ENCODE peak calls at places on chromosome 12, in five cellular contexts. P is adipocyte, E is IMR-90, Q is pancreas, Z is lower lobe of right lung. N is an unnamed sample.

GRCh38 chr12:115261249-115261648 is 577.3 kb upstream of the TBX3 start:
- DNase-seq in P (no peak), E (no peak), Q (no peak), Z (no peak), N (no peak)

GRCh38 chr12:99769581-99769980 is 122.0 kb downstream of the GARIN6 start:
- DNase-seq in P (no peak), E (no peak), Q (no peak), Z (no peak), N (no peak)

GRCh38 chr12:6224550-6224949 is 24.4 kb downstream of the CD9 start:
- DNase-seq in P (no peak), E (no peak), Q (no peak), Z (no peak), N (no peak)

GRCh38 chr12:53327435-53328042 is 6.1 kb upstream of the AAAS start:
- DNase-seq in P (peak; percentile 30), E (no peak), Q (no peak), Z (no peak), N (no peak)

GRCh38 chr12:104294845-104295674 is 8.5 kb upstream of the EID3 start:
- DNase-seq in P (peak; percentile 18), E (no peak), Q (no peak), Z (no peak), N (no peak)

GRCh38 chr12:4031703-4032291 is 158.6 kb upstream of the PARP11 start:
- DNase-seq in P (no peak), E (peak; percentile 20), Q (peak; percentile 68), Z (peak; percentile 60), N (peak; percentile 29)

GRCh38 chr12:25459541-25459951 is 93.5 kb downstream of the LMNTD1 start:
- DNase-seq in P (no peak), E (no peak), Q (no peak), Z (no peak), N (no peak)

GRCh38 chr12:67539946-67540345 is 108.6 kb upstream of the DYRK2 start:
- DNase-seq in P (no peak), E (no peak), Q (no peak), Z (no peak), N (no peak)

GRCh38 chr12:58920956-58921861 is 905 bp upstream of the LRIG3 start:
- DNase-seq in P (peak; percentile 11), E (no peak), Q (no peak), Z (no peak), N (peak; percentile 62)

GRCh38 chr12:25692115-25693035 is 139.3 kb upstream of the LMNTD1 start:
- DNase-seq in P (peak; percentile 72), E (no peak), Q (no peak), Z (no peak), N (no peak)

GRCh38 chr12:1911598-1912575 is 6.6 kb downstream of the CACNA2D4 start:
- DNase-seq in P (no peak), E (no peak), Q (no peak), Z (peak; percentile 26), N (peak; percentile 10)

GRCh38 chr12:14960548-14961465 is 594 bp downstream of the ARHGDIB start:
- DNase-seq in P (peak; percentile 17), E (peak; percentile 36), Q (peak; percentile 52), Z (no peak), N (no peak)

GRCh38 chr12:67650528-67651379 is 2.2 kb downstream of the DYRK2 start:
- DNase-seq in P (peak; percentile 44), E (no peak), Q (no peak), Z (no peak), N (peak; percentile 32)

GRCh38 chr12:113051759-113052158 is 4.8 kb upstream of the DTX1 start:
- DNase-seq in P (no peak), E (no peak), Q (no peak), Z (no peak), N (no peak)

GRCh38 chr12:111776836-111777344 is 10.2 kb downstream of the ALDH2 start:
- DNase-seq in P (no peak), E (peak; percentile 35), Q (no peak), Z (no peak), N (no peak)

GRCh38 chr12:83462419-83462818 is 775.7 kb downstream of the TMTC2 start:
- DNase-seq in P (no peak), E (no peak), Q (no peak), Z (no peak), N (no peak)

GRCh38 chr12:48336564-48336963 is 14.2 kb downstream of the ZNF641 start:
- DNase-seq in P (no peak), E (no peak), Q (no peak), Z (no peak), N (no peak)

GRCh38 chr12:122203301-122203967 is at the start of gene B3GNT4:
- DNase-seq in P (peak; percentile 76), E (peak; percentile 26), Q (peak; percentile 82), Z (peak; percentile 77), N (peak; percentile 83)

GRCh38 chr12:111529424-111530368 is 69.4 kb downstream of the ATXN2 start:
- DNase-seq in P (peak; percentile 80), E (peak; percentile 59), Q (peak; percentile 57), Z (no peak), N (peak; percentile 27)

GRCh38 chr12:77237896-77238295 is 172.5 kb upstream of the E2F7 start:
- DNase-seq in P (no peak), E (no peak), Q (no peak), Z (no peak), N (no peak)

GRCh38 chr12:69337325-69337724 is 10.9 kb upstream of the LYZ start:
- DNase-seq in P (no peak), E (no peak), Q (no peak), Z (no peak), N (no peak)

GRCh38 chr12:26768611-26769603 is 64.1 kb downstream of the ITPR2 start:
- DNase-seq in P (no peak), E (no peak), Q (no peak), Z (no peak), N (no peak)

GRCh38 chr12:6508087-6508486 is 14.2 kb downstream of the NCAPD2 start:
- DNase-seq in P (no peak), E (no peak), Q (no peak), Z (no peak), N (no peak)

GRCh38 chr12:57483466-57483865 is 3.8 kb upstream of the ARHGAP9 start:
- DNase-seq in P (peak; percentile 58), E (peak; percentile 69), Q (no peak), Z (no peak), N (no peak)

GRCh38 chr12:11976005-11976404 is 94.7 kb upstream of the BCL2L14 start:
- DNase-seq in P (no peak), E (no peak), Q (no peak), Z (no peak), N (no peak)

GRCh38 chr12:50099302-50100008 is 4.4 kb upstream of the GPD1 start:
- DNase-seq in P (peak; percentile 68), E (peak; percentile 42), Q (no peak), Z (no peak), N (no peak)

GRCh38 chr12:112557954-112558630 is 139.3 kb downstream of the PTPN11 start:
- DNase-seq in P (no peak), E (no peak), Q (no peak), Z (no peak), N (no peak)

GRCh38 chr12:96155181-96155580 is 39.0 kb upstream of the ELK3 start:
- DNase-seq in P (no peak), E (no peak), Q (no peak), Z (no peak), N (no peak)

DNA sequence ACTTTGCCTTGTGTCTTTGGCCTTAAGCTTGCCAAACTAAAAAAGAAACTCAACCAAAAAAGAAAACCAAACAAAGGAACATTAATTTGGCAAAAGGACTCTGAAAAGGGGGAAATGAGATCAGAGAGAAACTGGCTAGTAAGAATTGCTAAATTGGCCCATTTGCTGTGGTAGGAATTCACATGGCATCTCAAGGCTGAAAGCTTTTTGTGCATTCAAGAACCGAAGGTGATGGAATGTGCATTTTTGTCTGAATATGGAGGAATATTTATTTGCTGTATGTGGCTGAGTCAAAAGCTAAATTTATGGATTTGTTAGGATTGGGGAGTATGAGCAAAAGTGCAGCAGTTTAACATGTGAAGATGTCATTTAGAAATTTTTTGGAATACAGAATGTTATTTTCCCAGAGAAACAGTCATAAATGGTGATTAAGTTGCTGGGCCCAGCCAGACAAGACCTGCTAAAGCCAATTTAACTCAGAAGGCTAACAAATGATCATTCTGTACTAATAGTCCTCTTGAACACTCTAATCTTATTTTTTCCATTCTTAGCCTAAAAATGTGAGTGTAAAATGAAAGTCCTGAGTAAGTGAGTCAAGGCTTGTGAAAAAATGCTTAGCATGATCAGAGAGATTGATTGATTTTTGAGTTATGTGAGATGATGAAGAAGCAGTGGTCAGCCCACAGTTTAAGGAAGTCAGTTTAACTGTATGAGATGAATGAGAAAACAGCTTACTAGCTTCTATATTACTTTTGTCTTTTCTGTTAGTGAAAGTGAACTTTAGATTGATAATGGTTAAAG is 94.1 kb downstream of the ANO6 start:
- DNase-seq in P (peak; percentile 51), E (peak; percentile 64), Q (no peak), Z (no peak), N (no peak)
- H3K9me3 ChIP-seq in P (no peaks in the 10 kb centered on the region), E (no peaks in the 10 kb centered on the region), Q (no peaks in the 10 kb centered on the region), Z (no peaks in the 10 kb centered on the region), N (no peaks in the 10 kb centered on the region)

GRCh38 chr12:37733856-37734255 is 582.7 kb upstream of the ALG10B start:
- DNase-seq in P (no peak), E (no peak), Q (no peak), Z (no peak), N (no peak)
- H3K9me3 ChIP-seq in P (peaks cover 22% of the 10 kb centered on the region), E (peaks cover 2% of the 10 kb centered on the region), Q (no peaks in the 10 kb centered on the region), Z (peaks cover 19% of the 10 kb centered on the region), N (no peaks in the 10 kb centered on the region)

GRCh38 chr12:132923356-132923909 is 32.7 kb downstream of the ZNF605 start:
- DNase-seq in P (no peak), E (no peak), Q (no peak), Z (no peak), N (no peak)
- H3K9me3 ChIP-seq in P (peaks cover 100% of the 10 kb centered on the region), E (peaks cover 81% of the 10 kb centered on the region), Q (peaks cover 17% of the 10 kb centered on the region), Z (peaks cover 100% of the 10 kb centered on the region), N (peaks cover 22% of the 10 kb centered on the region)

GRCh38 chr12:79360269-79360668 is 330.5 kb downstream of the PAWR start:
- DNase-seq in P (no peak), E (no peak), Q (no peak), Z (no peak), N (no peak)
- H3K9me3 ChIP-seq in P (no peaks in the 10 kb centered on the region), E (no peaks in the 10 kb centered on the region), Q (no peaks in the 10 kb centered on the region), Z (no peaks in the 10 kb centered on the region), N (no peaks in the 10 kb centered on the region)

GRCh38 chr12:132921685-132922084 is 34.3 kb upstream of the CHFR start:
- DNase-seq in P (no peak), E (no peak), Q (no peak), Z (no peak), N (no peak)

GRCh38 chr12:132924356-132924755 is 31.8 kb downstream of the ZNF605 start:
- DNase-seq in P (no peak), E (no peak), Q (no peak), Z (no peak), N (no peak)

GRCh38 chr12:132922676-132923075 is 33.4 kb downstream of the ZNF605 start:
- DNase-seq in P (no peak), E (no peak), Q (no peak), Z (no peak), N (no peak)

DNA sequence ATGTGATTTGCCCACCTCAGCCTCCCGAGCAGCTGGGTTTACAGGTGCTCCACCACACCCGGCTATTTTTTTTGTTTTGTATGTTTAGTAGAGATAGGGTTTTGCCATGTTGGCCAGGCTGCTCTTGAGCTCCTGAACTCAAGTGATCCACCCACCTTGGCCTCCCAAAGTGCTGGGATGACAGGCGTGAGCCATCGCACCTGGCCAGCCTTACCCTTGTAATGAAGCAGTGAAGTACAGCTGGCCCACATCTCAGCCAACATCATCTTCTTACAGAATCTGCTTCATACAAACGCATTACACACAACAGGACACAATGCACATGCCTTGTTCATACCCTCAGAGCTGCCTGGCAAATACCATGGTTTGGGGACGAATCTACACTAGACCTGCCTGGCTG is 31.3 kb upstream of the CHFR start:
- DNase-seq in P (no peak), E (no peak), Q (no peak), Z (no peak), N (no peak)
- H3K9me3 ChIP-seq in P (peaks cover 99% of the 10 kb centered on the region), E (peaks cover 71% of the 10 kb centered on the region), Q (no peaks in the 10 kb centered on the region), Z (peaks cover 99% of the 10 kb centered on the region), N (peaks cover 5% of the 10 kb centered on the region)

GRCh38 chr12:31973818-31974217 is 14.6 kb downstream of the RESF1 start:
- DNase-seq in P (no peak), E (no peak), Q (no peak), Z (no peak), N (no peak)
- H3K9me3 ChIP-seq in P (no peaks in the 10 kb centered on the region), E (no peaks in the 10 kb centered on the region), Q (no peaks in the 10 kb centered on the region), Z (peaks cover 15% of the 10 kb centered on the region), N (no peaks in the 10 kb centered on the region)